ENCODE peak calls at places on chromosome 4, in seven cellular contexts. L, M, Z, G, F, Q and I are unnamed samples.
A peak's percentile ranks its signal among the peaks of the same experiment; 100 is the strongest.

GRCh38 chr4:111283066-111283677 is 660.3 kb upstream of the PITX2 start:
- DNase-seq in L (peak; percentile 30), M (no peak), Z (peak; percentile 46), G (peak; percentile 65), F (peak; percentile 29), Q (peak; percentile 39), I (peak; percentile 39)

GRCh38 chr4:182225257-182225852 is 17.8 kb upstream of the TENM3 start:
- DNase-seq in L (no peak), M (no peak), Z (no peak), G (no peak), F (no peak), Q (no peak), I (no peak)

GRCh38 chr4:108345862-108346530 is 177.3 kb upstream of the LEF1 start:
- DNase-seq in L (no peak), M (no peak), Z (no peak), G (no peak), F (no peak), Q (no peak), I (no peak)

GRCh38 chr4:1598206-1598605 is 85.9 kb downstream of the FAM53A start:
- DNase-seq in L (no peak), M (no peak), Z (no peak), G (no peak), F (no peak), Q (no peak), I (no peak)

GRCh38 chr4:44448548-44449443 is at the start of gene KCTD8:
- DNase-seq in L (peak; percentile 88), M (peak; percentile 1), Z (peak; percentile 42), G (no peak), F (peak; percentile 95), Q (peak; percentile 71), I (no peak)

GRCh38 chr4:23425570-23425969 is 464.3 kb downstream of the PPARGC1A start:
- DNase-seq in L (no peak), M (no peak), Z (no peak), G (no peak), F (no peak), Q (no peak), I (no peak)

GRCh38 chr4:2802618-2803531 is 10.0 kb downstream of the SH3BP2 start:
- DNase-seq in L (no peak), M (no peak), Z (no peak), G (no peak), F (no peak), Q (no peak), I (no peak)

GRCh38 chr4:7554885-7555284 is 120.2 kb upstream of the PSAPL1 start:
- DNase-seq in L (no peak), M (no peak), Z (no peak), G (no peak), F (no peak), Q (peak; percentile 23), I (no peak)

GRCh38 chr4:185383451-185383850 is 12.3 kb downstream of the LRP2BP start:
- DNase-seq in L (no peak), M (no peak), Z (no peak), G (no peak), F (no peak), Q (no peak), I (no peak)

GRCh38 chr4:81472249-81473085 is 760 bp upstream of the RASGEF1B start:
- DNase-seq in L (peak; percentile 23), M (peak; percentile 24), Z (no peak), G (no peak), F (no peak), Q (peak; percentile 24), I (no peak)

GRCh38 chr4:40283968-40284367 is 51.2 kb upstream of the CHRNA9 start:
- DNase-seq in L (no peak), M (no peak), Z (peak; percentile 41), G (peak; percentile 91), F (no peak), Q (no peak), I (no peak)

GRCh38 chr4:55553442-55553841 is 6.7 kb upstream of the CLOCK start:
- DNase-seq in L (no peak), M (no peak), Z (no peak), G (no peak), F (no peak), Q (peak; percentile 67), I (no peak)

GRCh38 chr4:111602848-111603247 is 542.4 kb upstream of the FAM241A start:
- DNase-seq in L (no peak), M (no peak), Z (no peak), G (peak; percentile 21), F (no peak), Q (no peak), I (no peak)

GRCh38 chr4:169619518-169619957 is 840 bp upstream of the CLCN3 start:
- DNase-seq in L (peak; percentile 42), M (no peak), Z (peak; percentile 76), G (peak; percentile 71), F (no peak), Q (peak; percentile 64), I (no peak)

GRCh38 chr4:159363376-159363775 is 260.5 kb downstream of the RAPGEF2 start:
- DNase-seq in L (no peak), M (no peak), Z (no peak), G (no peak), F (no peak), Q (no peak), I (no peak)

GRCh38 chr4:1216869-1217294 is 32.0 kb downstream of the CTBP1 start:
- DNase-seq in L (no peak), M (no peak), Z (no peak), G (no peak), F (no peak), Q (no peak), I (no peak)

GRCh38 chr4:147714575-147715401 is 17.1 kb upstream of the ARHGAP10 start:
- DNase-seq in L (no peak), M (no peak), Z (no peak), G (no peak), F (no peak), Q (no peak), I (peak; percentile 65)

GRCh38 chr4:94673961-94674360 is 83.8 kb upstream of the BMPR1B start:
- DNase-seq in L (no peak), M (no peak), Z (no peak), G (no peak), F (no peak), Q (no peak), I (no peak)

GRCh38 chr4:8117278-8117682 is 41.3 kb downstream of the ABLIM2 start:
- DNase-seq in L (peak; percentile 73), M (peak; percentile 4), Z (peak; percentile 71), G (peak; percentile 74), F (peak; percentile 38), Q (peak; percentile 12), I (no peak)

GRCh38 chr4:174983128-174983750 is 65.1 kb downstream of the ADAM29 start:
- DNase-seq in L (no peak), M (no peak), Z (no peak), G (no peak), F (no peak), Q (no peak), I (no peak)

GRCh38 chr4:118410143-118410542 is 57.3 kb upstream of the PRSS12 start:
- DNase-seq in L (peak; percentile 15), M (no peak), Z (no peak), G (no peak), F (no peak), Q (no peak), I (no peak)

GRCh38 chr4:54254116-54254914 is 25.2 kb downstream of the PDGFRA start:
- DNase-seq in L (no peak), M (no peak), Z (no peak), G (no peak), F (no peak), Q (no peak), I (no peak)

GRCh38 chr4:25913056-25913850 is 767 bp upstream of the SMIM20 start:
- DNase-seq in L (peak; percentile 52), M (no peak), Z (no peak), G (no peak), F (no peak), Q (no peak), I (no peak)

GRCh38 chr4:10694826-10695209 is 10.2 kb upstream of the CLNK start:
- DNase-seq in L (no peak), M (no peak), Z (no peak), G (no peak), F (no peak), Q (no peak), I (no peak)

GRCh38 chr4:171430495-171430894 is 382.7 kb upstream of the GALNTL6 start:
- DNase-seq in L (no peak), M (no peak), Z (no peak), G (no peak), F (no peak), Q (no peak), I (no peak)

DNA sequence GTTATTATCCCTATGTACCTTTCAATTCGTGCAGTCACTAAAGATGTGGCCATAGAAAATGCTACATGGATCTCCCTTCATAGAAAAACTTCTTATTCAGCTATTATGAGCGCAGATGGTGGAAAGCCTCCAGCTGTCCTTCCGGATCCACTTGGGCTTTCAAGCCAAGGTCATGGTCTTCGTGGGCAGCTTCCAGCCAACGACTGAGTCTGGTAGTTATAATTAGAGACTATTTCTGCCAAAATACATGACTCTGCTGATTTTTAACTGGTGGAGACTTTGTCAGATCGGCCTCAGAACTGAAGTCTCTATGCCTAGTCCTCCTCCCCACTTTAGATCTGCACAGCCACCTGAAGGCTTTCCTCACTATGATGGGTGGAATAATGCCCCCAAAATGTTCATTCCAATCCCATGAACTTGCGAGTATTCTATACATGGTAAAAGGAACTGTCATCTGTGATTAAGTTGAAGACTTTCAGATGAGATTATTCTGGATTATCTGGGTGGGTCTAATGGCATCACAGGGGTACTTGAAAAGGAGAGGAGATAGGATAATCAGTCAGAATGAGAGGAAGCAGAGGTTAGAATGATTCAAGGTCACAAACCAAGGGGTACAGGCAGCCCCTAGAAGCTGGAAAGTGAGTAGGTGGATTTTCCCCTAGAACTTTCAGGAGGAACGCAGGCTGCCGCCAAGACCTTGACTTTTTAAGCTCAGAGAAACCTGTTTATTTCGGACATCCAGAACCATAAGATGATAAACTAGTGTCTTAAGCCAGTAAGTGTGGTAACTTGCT is 171.1 kb upstream of the CXCL13 start:
- DNase-seq in L (no peak), M (no peak), Z (no peak), G (no peak), F (no peak), Q (no peak), I (no peak)
- TF ChIP-seq SIN3A in L (no peak), M (no peak), Z (no peak), G (no peak), F (no peak), Q (no peak), I (no peak)

GRCh38 chr4:188002346-188002745 is 6.8 kb downstream of the ZFP42 start:
- DNase-seq in L (no peak), M (no peak), Z (no peak), G (no peak), F (no peak), Q (no peak), I (no peak)
- TF ChIP-seq SIN3A in L (no peak), M (no peak), Z (no peak), G (no peak), F (no peak), Q (no peak), I (no peak)

GRCh38 chr4:60794372-60794771 is 405.8 kb upstream of the ADGRL3 start:
- DNase-seq in L (no peak), M (no peak), Z (no peak), G (no peak), F (no peak), Q (no peak), I (no peak)
- TF ChIP-seq SIN3A in L (no peak), M (no peak), Z (no peak), G (no peak), F (no peak), Q (no peak), I (no peak)

DNA sequence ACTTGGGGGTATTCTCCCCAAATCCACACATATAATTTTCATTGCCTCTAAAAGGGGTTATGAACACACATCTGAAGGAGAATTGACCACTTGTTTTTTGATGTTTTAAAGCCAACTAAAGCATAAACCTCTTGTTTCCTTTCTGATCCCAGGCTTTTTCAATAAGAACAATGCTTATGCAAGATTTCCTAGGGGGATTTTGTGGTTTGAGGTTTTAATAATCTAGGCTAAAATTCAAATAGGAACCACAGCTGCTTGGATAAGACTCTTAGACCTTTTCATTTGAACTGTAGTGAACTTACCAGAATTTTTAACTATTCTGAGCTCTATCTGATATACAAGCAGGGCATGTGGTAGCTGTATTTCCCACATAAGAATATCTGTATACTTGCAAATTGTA is 651.1 kb downstream of the ANKRD50 start:
- DNase-seq in L (no peak), M (no peak), Z (no peak), G (no peak), F (no peak), Q (no peak), I (no peak)
- TF ChIP-seq SIN3A in L (no peak), M (no peak), Z (no peak), G (no peak), F (no peak), Q (no peak), I (no peak)